ENCODE peak calls at places on chromosomes 1 and 21, in six cellular contexts. R, I, H, N, P and L are unnamed samples.

GRCh38 chr1:13700521-13701273 is 709 bp downstream of the PRDM2 start:
- DNase-seq in R (peak), I (no peak), P (no peak), N (no peak), H (peak), L (no peak)

GRCh38 chr1:145716641-145717061 is 2.6 kb upstream of the CD160 start:
- DNase-seq in N (no peak), P (no peak), R (no peak), I (no peak), H (no peak), L (no peak)

GRCh38 chr1:171226757-171227370 is 21.4 kb upstream of the FMO1 start:
- DNase-seq in R (no peak), P (no peak), H (no peak), I (peak), N (peak), L (no peak)

GRCh38 chr1:201119206-201119814 is 7.1 kb upstream of the CACNA1S start:
- DNase-seq in R (peak), H (peak), P (no peak), I (peak), N (peak), L (no peak)

GRCh38 chr1:168621356-168621755 is 45.0 kb downstream of the XCL1 start:
- DNase-seq in P (no peak), N (no peak), H (no peak), R (no peak), I (peak), L (no peak)

GRCh38 chr1:19405195-19405760 is 80.1 kb downstream of the CAPZB start:
- DNase-seq in H (no peak), N (peak), P (no peak), I (no peak), R (no peak), L (no peak)

GRCh38 chr1:65422241-65423203 is 2.1 kb downstream of the LEPR start:
- DNase-seq in N (no peak), I (peak), P (no peak), H (no peak), R (peak), L (no peak)

GRCh38 chr1:21868941-21869454 is 56.9 kb downstream of the LDLRAD2 start:
- DNase-seq in P (no peak), I (no peak), R (no peak), N (no peak), H (no peak), L (no peak)

GRCh38 chr1:3072178-3072947 is 3.4 kb downstream of the PRDM16 start:
- DNase-seq in I (no peak), P (no peak), R (no peak), N (no peak), H (no peak), L (no peak)

GRCh38 chr1:5718716-5719632 is 273.3 kb downstream of the NPHP4 start:
- DNase-seq in R (no peak), P (no peak), H (no peak), N (no peak), I (no peak), L (no peak)

GRCh38 chr1:180270767-180271639 is 40.9 kb downstream of the LHX4 start:
- DNase-seq in R (no peak), P (no peak), H (no peak), N (no peak), I (peak), L (no peak)

GRCh38 chr1:229204863-229205777 is 65.8 kb upstream of the RAB4A start:
- DNase-seq in I (peak), N (no peak), P (no peak), R (no peak), H (peak), L (no peak)

GRCh38 chr1:150268342-150268705 is 492 bp downstream of the APH1A start:
- DNase-seq in P (peak), N (no peak), R (peak), I (peak), H (no peak), L (no peak)

GRCh38 chr1:159000627-159001026 is 9.1 kb upstream of the IFI16 start:
- DNase-seq in R (no peak), H (no peak), N (no peak), P (peak), I (peak), L (peak)

GRCh38 chr1:179926494-179927205 is 28.0 kb upstream of the CEP350 start:
- DNase-seq in N (no peak), P (no peak), H (no peak), I (peak), R (no peak), L (no peak)

GRCh38 chr1:8879348-8880067 is 1.0 kb upstream of the ENO1 start:
- DNase-seq in H (peak), R (no peak), P (no peak), N (peak), I (peak), L (no peak)

GRCh38 chr1:55640708-55641473 is 425.7 kb upstream of the USP24 start:
- DNase-seq in R (no peak), I (peak), P (peak), H (peak), N (no peak), L (no peak)

GRCh38 chr1:197437891-197438853 is 170.1 kb downstream of the CRB1 start:
- DNase-seq in R (no peak), N (peak), I (no peak), H (no peak), P (no peak), L (no peak)

GRCh38 chr1:217562229-217562878 is 68.5 kb downstream of the GPATCH2 start:
- DNase-seq in P (no peak), R (no peak), I (peak), H (no peak), N (no peak), L (no peak)

GRCh38 chr21:31991356-31992331 is 118.8 kb downstream of the HUNK start:
- DNase-seq in N (no peak), R (no peak), I (no peak), P (no peak), H (no peak), L (no peak)

GRCh38 chr1:232983817-232984567 is 33.6 kb downstream of the NTPCR start:
- DNase-seq in N (no peak), H (no peak), P (no peak), R (no peak), I (no peak), L (no peak)

GRCh38 chr1:165824269-165824643 is 3.2 kb upstream of the UCK2 start:
- DNase-seq in R (no peak), I (no peak), N (no peak), P (no peak), H (no peak), L (no peak)

GRCh38 chr1:87953732-87954344 is 625.2 kb downstream of the LMO4 start:
- DNase-seq in R (peak), H (peak), I (peak), P (peak), N (peak), L (peak)

GRCh38 chr1:59924653-59925052 is 1.9 kb downstream of the CYP2J2 start:
- DNase-seq in I (no peak), N (no peak), H (no peak), P (no peak), R (no peak), L (no peak)

GRCh38 chr1:115862406-115862805 is 21.5 kb upstream of the NHLH2 start:
- DNase-seq in R (no peak), P (no peak), N (no peak), I (no peak), H (no peak), L (no peak)

GRCh38 chr1:22830131-22830566 is 119.5 kb downstream of the EPHB2 start:
- DNase-seq in N (no peak), P (no peak), R (no peak), H (no peak), I (no peak), L (no peak)

GRCh38 chr1:178781549-178781948 is 56.5 kb downstream of the RALGPS2 start:
- DNase-seq in H (no peak), P (no peak), I (no peak), R (no peak), N (no peak), L (no peak)

GRCh38 chr21:36385909-36386642 is 884 bp downstream of the CHAF1B start:
- DNase-seq in N (no peak), R (no peak), H (no peak), I (no peak), P (no peak), L (no peak)

GRCh38 chr1:32311709-32312393 is 20.0 kb downstream of the HDAC1 start:
- DNase-seq in N (no peak), I (no peak), R (no peak), P (no peak), H (no peak), L (no peak)